ENCODE peak calls at places on chromosome 4, in ten cellular contexts. N is K562, H is cardiac muscle cell, K is lower leg skin, C is fibroblast of mammary gland, I is endodermal cell, W is OCI-LY7, Q is NB4, Z is tibial nerve, Y is dorsolateral prefrontal cortex. O is an unnamed sample.

GRCh38 chr4:157389751-157390150 is 169.2 kb downstream of the GRIA2 start:
- DNase-seq in H (no peak), C (no peak), Z (no peak), Y (no peak), N (no peak), K (no peak), W (no peak), I (no peak), Q (no peak), O (no peak)

GRCh38 chr4:26558166-26558895 is 25.6 kb upstream of the TBC1D19 start:
- DNase-seq in N (no peak), I (no peak), Z (no peak), K (no peak), H (no peak), Q (no peak), Y (no peak), W (no peak), C (peak), O (no peak)

GRCh38 chr4:2537011-2537830 is 774 bp downstream of the FAM193A start:
- DNase-seq in K (peak), W (peak), N (peak), Q (peak), Y (peak), H (peak), C (peak), Z (no peak), I (peak), O (no peak)

GRCh38 chr4:138927065-138927464 is 88.5 kb upstream of the NOCT start:
- DNase-seq in K (no peak), C (peak), Y (no peak), N (no peak), I (no peak), H (peak), Q (no peak), W (no peak), Z (no peak), O (no peak)

GRCh38 chr4:78002260-78002659 is 54.9 kb upstream of the FRAS1 start:
- DNase-seq in Y (no peak), I (no peak), C (no peak), K (no peak), Z (no peak), H (peak), Q (no peak), N (no peak), W (no peak), O (no peak)

GRCh38 chr4:20529681-20530080 is 170.6 kb upstream of the PACRGL start:
- DNase-seq in H (no peak), W (no peak), N (no peak), Z (no peak), Q (no peak), Y (no peak), K (no peak), I (no peak), C (no peak), O (no peak)

GRCh38 chr4:10320130-10320529 is 137.1 kb downstream of the ZNF518B start:
- DNase-seq in H (no peak), Z (no peak), K (no peak), W (no peak), C (no peak), N (no peak), Y (no peak), Q (no peak), I (no peak), O (no peak)

GRCh38 chr4:104025251-104025650 is 305.5 kb upstream of the TACR3 start:
- DNase-seq in N (no peak), Y (no peak), K (no peak), C (no peak), Q (no peak), H (no peak), W (no peak), Z (no peak), I (no peak), O (no peak)

GRCh38 chr4:184475096-184475461 is 729 bp upstream of the IRF2 start:
- DNase-seq in Y (no peak), Q (peak), W (peak), N (peak), C (peak), Z (no peak), H (peak), K (peak), I (peak), O (no peak)

GRCh38 chr4:40576651-40577480 is 52.8 kb downstream of the RBM47 start:
- DNase-seq in H (peak), W (peak), Q (peak), K (peak), N (no peak), Z (peak), Y (peak), I (peak), C (peak), O (peak)

GRCh38 chr4:38957947-38958346 is 74.3 kb downstream of the TMEM156 start:
- DNase-seq in I (no peak), Q (no peak), H (no peak), N (no peak), W (no peak), C (no peak), Z (no peak), Y (no peak), K (no peak), O (no peak)

GRCh38 chr4:182828678-182829025 is 88.5 kb downstream of the DCTD start:
- DNase-seq in W (no peak), H (no peak), Y (no peak), N (no peak), Z (no peak), K (no peak), Q (peak), I (no peak), C (no peak), O (no peak)

GRCh38 chr4:89427765-89428164 is 120.2 kb upstream of the GPRIN3 start:
- DNase-seq in Y (no peak), K (no peak), W (no peak), H (no peak), I (no peak), Q (no peak), C (no peak), N (no peak), Z (no peak), O (no peak)

GRCh38 chr4:81166431-81166830 is 48.6 kb downstream of the PRKG2 start:
- DNase-seq in W (no peak), N (no peak), Q (no peak), K (no peak), C (peak), Z (no peak), Y (no peak), H (no peak), I (no peak), O (no peak)

GRCh38 chr4:141229408-141230101 is 8.9 kb downstream of the ZNF330 start:
- DNase-seq in K (no peak), W (no peak), Y (no peak), Z (no peak), N (no peak), I (no peak), H (no peak), Q (no peak), C (no peak), O (no peak)

GRCh38 chr4:53705151-53705764 is 114.0 kb upstream of the LNX1 start:
- DNase-seq in N (no peak), C (no peak), Q (no peak), Y (no peak), H (no peak), W (peak), K (no peak), Z (no peak), I (no peak), O (no peak)

GRCh38 chr4:53592686-53593641 is 1.7 kb upstream of the LNX1 start:
- DNase-seq in W (no peak), Z (no peak), C (peak), K (no peak), I (peak), N (peak), Y (no peak), Q (peak), H (peak), O (no peak)

GRCh38 chr4:148289740-148290139 is 152.5 kb downstream of the NR3C2 start:
- DNase-seq in Z (no peak), I (no peak), N (no peak), H (no peak), C (no peak), Y (no peak), W (no peak), Q (no peak), K (no peak), O (no peak)

GRCh38 chr4:98778206-98778605 is 119.8 kb upstream of the TSPAN5 start:
- DNase-seq in K (no peak), Y (no peak), W (no peak), N (no peak), H (peak), Q (peak), Z (no peak), C (peak), I (no peak), O (no peak)

GRCh38 chr4:97656034-97656720 is 487.1 kb downstream of the STPG2 start:
- DNase-seq in Y (no peak), I (no peak), K (no peak), W (no peak), C (peak), Z (no peak), H (peak), N (no peak), Q (peak), O (no peak)

GRCh38 chr4:121564840-121565375 is 131.9 kb downstream of the ANXA5 start:
- DNase-seq in W (no peak), Y (no peak), Q (no peak), H (no peak), Z (no peak), I (no peak), C (no peak), N (no peak), K (no peak), O (no peak)

GRCh38 chr4:7171191-7171900 is 21.0 kb upstream of the SORCS2 start:
- DNase-seq in I (no peak), Y (no peak), Z (no peak), Q (no peak), K (peak), H (no peak), N (no peak), W (peak), C (peak), O (no peak)

GRCh38 chr4:78779280-78779679 is 3.1 kb downstream of the BMP2K start:
- DNase-seq in Z (no peak), K (no peak), Q (no peak), H (no peak), I (no peak), N (no peak), C (peak), Y (no peak), W (no peak), O (no peak)

GRCh38 chr4:140756292-140757219 is at the start of gene TBC1D9:
- DNase-seq in N (no peak), Y (peak), K (peak), Q (peak), H (peak), C (peak), I (peak), W (peak), Z (peak), O (peak)

GRCh38 chr4:147944264-147944663 is 212.4 kb downstream of the ARHGAP10 start:
- DNase-seq in Q (no peak), N (no peak), H (no peak), K (no peak), Y (no peak), I (no peak), C (no peak), Z (no peak), W (no peak), O (no peak)

GRCh38 chr4:2248044-2248780 is 6.3 kb upstream of the HAUS3 start:
- DNase-seq in C (no peak), N (no peak), H (no peak), Y (peak), W (no peak), I (no peak), Q (no peak), Z (no peak), K (peak), O (no peak)

GRCh38 chr4:10175626-10176025 is 59.0 kb upstream of the WDR1 start:
- DNase-seq in Q (no peak), N (no peak), C (no peak), Y (no peak), W (no peak), Z (no peak), K (no peak), I (no peak), H (peak), O (no peak)

GRCh38 chr4:83362492-83363329 is 28.1 kb upstream of the HPSE start:
- DNase-seq in H (peak), I (no peak), Q (peak), C (peak), Z (no peak), N (no peak), W (peak), Y (no peak), K (no peak), O (no peak)

GRCh38 chr4:145734576-145735329 is 54.8 kb downstream of the C4orf51 start:
- DNase-seq in Y (no peak), H (peak), C (peak), I (peak), K (peak), Z (peak), W (no peak), Q (no peak), N (no peak), O (no peak)

GRCh38 chr4:82692101-82692780 is 106.4 kb downstream of the SCD5 start:
- DNase-seq in H (no peak), W (no peak), N (no peak), I (no peak), Z (no peak), K (no peak), Q (no peak), C (no peak), Y (no peak), O (no peak)

GRCh38 chr4:107825072-107825789 is 499 bp downstream of the SGMS2 start:
- DNase-seq in H (peak), I (peak), Y (no peak), Z (no peak), W (no peak), N (no peak), K (peak), Q (no peak), C (peak), O (no peak)

GRCh38 chr4:121822796-121823504 is 733 bp downstream of the CCNA2 start:
- DNase-seq in Y (no peak), W (peak), Q (peak), N (peak), Z (no peak), K (no peak), I (peak), C (no peak), H (peak), O (no peak)

GRCh38 chr4:94892051-94892450 is 134.3 kb downstream of the BMPR1B start:
- DNase-seq in N (no peak), W (no peak), I (no peak), Y (no peak), Z (no peak), Q (no peak), K (no peak), C (no peak), H (no peak), O (no peak)

DNA sequence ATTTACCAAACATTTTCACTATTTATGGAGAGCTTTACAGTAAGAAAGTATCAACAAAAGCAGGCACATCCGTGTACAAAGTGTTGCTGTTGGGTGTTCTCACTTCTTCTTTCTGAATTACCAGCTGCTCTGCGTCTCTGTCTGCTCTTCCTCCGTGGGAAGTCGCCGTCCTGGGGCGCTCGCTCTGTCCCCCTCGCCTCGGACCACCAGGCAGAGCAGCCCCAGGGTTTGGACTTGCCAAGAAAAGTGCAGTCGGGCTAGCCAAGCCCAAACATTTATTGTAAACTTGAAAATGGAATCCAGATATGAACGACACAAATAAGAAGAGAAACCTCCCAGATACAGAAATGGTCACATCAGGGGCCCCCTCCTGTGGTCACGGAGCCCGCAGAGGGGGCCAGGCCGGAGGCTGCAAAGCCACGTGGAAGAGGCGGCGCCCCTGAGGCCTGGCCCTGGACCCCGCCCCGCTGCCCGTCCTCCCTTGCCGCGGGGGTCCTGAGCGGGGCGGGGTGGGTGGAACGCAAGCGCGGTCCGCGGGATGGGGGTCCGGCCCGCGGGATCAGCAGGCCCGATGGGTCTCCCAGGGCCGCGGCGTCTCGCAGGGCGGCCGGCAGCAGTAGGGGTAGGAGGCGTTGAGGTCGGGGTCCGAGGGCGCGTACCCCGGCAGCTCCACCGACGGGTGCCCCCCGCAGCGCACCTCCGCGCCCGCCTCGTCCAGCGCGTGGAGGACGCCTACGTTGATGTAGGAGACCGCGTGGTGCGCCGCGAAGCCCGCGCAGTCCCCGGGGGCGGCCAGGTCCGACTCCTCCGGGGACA is 1.5 kb downstream of the TMEM271 start:
- DNase-seq in C (no peak), Y (no peak), K (no peak), N (no peak), Z (no peak), H (no peak), Q (no peak), W (no peak), I (no peak), O (no peak)
- H3K4me3 ChIP-seq in C (no peak), Y (peak), K (no peak), N (no peak), Z (no peak), H (no peak), Q (no peak), W (no peak), I (no peak), O (no peak)

DNA sequence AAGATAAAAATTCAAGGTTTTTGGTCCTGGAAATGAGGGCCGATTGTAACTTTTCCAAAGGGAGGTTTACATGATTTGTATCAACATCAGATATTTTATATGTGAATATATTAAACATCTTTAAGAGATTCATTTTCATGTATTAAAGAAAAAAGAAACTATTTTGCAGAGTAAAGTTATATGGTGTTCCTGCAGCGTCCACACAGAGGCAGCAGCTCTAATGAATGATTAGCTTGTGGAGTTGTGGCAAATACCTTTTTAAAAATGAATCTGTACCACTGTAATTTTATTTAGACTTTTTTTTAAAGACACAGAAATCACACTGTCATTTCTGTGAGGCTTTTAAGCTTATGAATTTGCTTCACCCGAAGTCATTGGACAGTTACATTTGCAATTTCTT is 25.6 kb upstream of the FHDC1 start:
- DNase-seq in Q (no peak), I (no peak), Z (no peak), Y (no peak), C (no peak), H (no peak), K (no peak), N (no peak), W (no peak), O (no peak)
- TF ChIP-seq CTCF in Q (no peak), I (peak), Z (no peak), Y (no peak), C (no peak), H (no peak), K (no peak), N (no peak), W (no peak), O (no peak)

DNA sequence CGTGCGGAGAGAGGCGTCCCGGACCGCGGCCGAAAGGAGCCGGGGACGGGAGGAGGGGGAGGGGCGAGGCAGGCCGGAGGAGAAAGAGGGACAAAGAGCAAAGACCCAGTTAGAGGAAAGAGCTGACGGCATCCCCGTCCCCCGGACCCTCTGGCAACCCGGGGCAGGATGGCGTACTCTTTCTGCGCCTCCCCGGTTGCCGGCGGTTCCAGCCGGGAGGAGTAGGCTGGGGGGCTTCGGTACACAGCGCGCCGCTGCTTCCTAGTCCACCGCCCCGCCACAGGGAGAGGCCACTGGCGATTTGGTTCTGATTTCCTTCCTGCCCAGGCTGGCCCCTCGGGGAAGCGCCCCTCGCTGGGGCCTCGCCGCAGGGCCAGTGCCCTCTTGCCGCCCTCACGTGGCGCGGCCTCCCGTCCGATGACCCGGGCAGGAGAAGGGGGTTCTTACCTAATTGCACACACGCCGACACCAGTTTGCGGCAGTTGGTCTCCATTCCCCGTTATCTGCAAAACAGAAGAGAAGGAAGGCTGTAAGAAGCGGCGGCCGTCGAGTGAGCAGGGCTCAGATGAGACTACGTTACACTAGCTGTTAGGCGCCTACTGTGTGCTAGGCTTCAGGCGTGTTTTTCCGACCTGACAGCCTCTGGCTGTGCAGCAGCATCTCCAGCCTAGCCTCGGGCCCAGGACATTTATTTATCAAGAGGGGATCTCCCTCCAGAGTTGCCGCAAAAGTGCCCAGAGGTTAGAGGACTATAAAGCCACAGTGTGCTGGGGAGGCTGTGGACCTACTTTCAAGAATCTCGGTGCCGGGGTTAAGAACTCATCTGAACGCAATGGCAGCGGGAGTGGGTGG is 9.9 kb upstream of the PITX2 start:
- DNase-seq in N (no peak), H (no peak), C (no peak), Q (no peak), Z (no peak), K (no peak), Y (no peak), I (peak), W (no peak), O (no peak)
- H3K4me3 ChIP-seq in N (no peak), H (peak), C (peak), Q (no peak), Z (no peak), K (no peak), Y (peak), I (peak), W (no peak), O (no peak)

DNA sequence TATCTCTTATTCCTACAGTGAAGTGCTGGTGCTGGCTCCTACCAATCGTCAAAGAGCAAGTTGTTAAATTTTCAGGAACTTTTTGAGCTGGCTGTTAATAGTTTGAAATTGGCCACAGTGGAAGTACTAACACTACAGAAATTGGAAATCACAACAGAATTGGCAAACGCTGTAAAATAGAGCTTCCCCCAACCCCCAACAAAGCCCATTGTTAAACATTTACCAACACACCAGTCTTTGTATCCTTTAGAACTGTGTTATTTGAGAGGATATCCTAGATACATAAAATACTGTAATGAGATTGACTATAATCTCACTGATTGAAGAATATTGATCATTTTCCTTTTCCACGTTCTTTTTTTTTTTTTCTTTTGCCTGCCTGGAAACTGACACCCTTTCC is 37.4 kb downstream of the FAM241A start:
- DNase-seq in C (no peak), W (no peak), I (no peak), Q (no peak), N (no peak), Y (no peak), K (no peak), H (no peak), Z (no peak), O (no peak)
- TF ChIP-seq CTCF in C (no peak), W (no peak), I (no peak), Q (no peak), N (no peak), Y (no peak), K (no peak), H (no peak), Z (no peak), O (no peak)

DNA sequence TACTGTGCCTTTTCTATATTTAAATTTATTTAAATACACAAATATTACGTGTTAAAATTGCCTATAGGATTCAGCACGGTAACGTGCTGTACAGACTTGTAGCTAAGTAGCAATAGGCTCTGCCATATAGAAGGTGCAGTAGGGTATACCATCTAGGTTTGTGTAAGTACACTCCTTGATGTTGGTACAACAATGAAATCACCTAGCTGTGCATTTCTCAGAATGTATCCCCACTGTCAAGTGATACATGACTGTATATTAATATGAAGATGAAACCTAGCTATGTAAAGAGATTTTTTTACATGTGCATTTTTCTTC is 431.2 kb downstream of the KCTD8 start:
- DNase-seq in C (no peak), W (no peak), N (no peak), Q (no peak), H (no peak), I (no peak), K (no peak), Z (no peak), Y (no peak), O (no peak)
- H3K4me3 ChIP-seq in C (no peak), W (no peak), N (no peak), Q (no peak), H (no peak), I (no peak), K (no peak), Z (no peak), Y (no peak), O (no peak)